ENCODE peak calls at places on chromosomes 11 and 22, in nine cellular contexts. O is bronchial epithelial cell, Z is breast epithelium, G is psoas muscle, E is cardiac muscle cell, H is NB4, K is lower leg skin, L is esophagus squamous epithelium, M is stomach. Y is an unnamed sample.

GRCh38 chr11:62459080-62459479 is 40.2 kb downstream of the SCGB1A1 start:
- DNase-seq in O (no peak), Z (no peak), G (no peak), E (no peak), H (no peak), K (no peak), L (no peak), M (no peak), Y (no peak)

GRCh38 chr22:30249049-30250038 is 2.8 kb upstream of the LIF start:
- DNase-seq in O (no peak), Z (no peak), G (peak), E (no peak), H (no peak), K (no peak), L (no peak), M (no peak), Y (no peak)

GRCh38 chr11:12845739-12846358 is 163.3 kb upstream of the RASSF10 start:
- DNase-seq in O (no peak), Z (no peak), G (peak), E (peak), H (no peak), K (no peak), L (no peak), M (peak), Y (peak)

GRCh38 chr22:50296658-50297490 is 10.6 kb downstream of the PLXNB2 start:
- DNase-seq in O (no peak), Z (no peak), G (no peak), E (no peak), H (no peak), K (no peak), L (no peak), M (no peak), Y (no peak)

GRCh38 chr11:122038543-122038942 is 77.5 kb downstream of the BLID start:
- DNase-seq in O (peak), Z (no peak), G (no peak), E (peak), H (no peak), K (no peak), L (no peak), M (no peak), Y (peak)

GRCh38 chr22:22865311-22866072 is 22.1 kb upstream of the IGLL5 start:
- DNase-seq in O (no peak), Z (no peak), G (no peak), E (no peak), H (no peak), K (no peak), L (no peak), M (no peak), Y (no peak)

GRCh38 chr11:94641167-94641761 is 74.1 kb downstream of the PIWIL4 start:
- DNase-seq in O (no peak), Z (no peak), G (peak), E (no peak), H (no peak), K (no peak), L (no peak), M (no peak), Y (no peak)

GRCh38 chr22:49784630-49784971 is 43.1 kb downstream of the BRD1 start:
- DNase-seq in O (no peak), Z (no peak), G (no peak), E (no peak), H (no peak), K (no peak), L (no peak), M (no peak), Y (no peak)

GRCh38 chr11:75450826-75451783 is 18.1 kb upstream of the KLHL35 start:
- DNase-seq in O (no peak), Z (no peak), G (no peak), E (peak), H (peak), K (no peak), L (no peak), M (no peak), Y (no peak)

GRCh38 chr11:11724994-11725393 is 103.2 kb upstream of the GALNT18 start:
- DNase-seq in O (peak), Z (no peak), G (no peak), E (no peak), H (no peak), K (no peak), L (no peak), M (no peak), Y (no peak)

GRCh38 chr11:78354741-78355705 is 62.6 kb downstream of the GAB2 start:
- DNase-seq in O (no peak), Z (no peak), G (no peak), E (no peak), H (peak), K (no peak), L (no peak), M (no peak), Y (no peak)

GRCh38 chr11:8090756-8091155 is 9.7 kb downstream of the TUB start:
- DNase-seq in O (no peak), Z (peak), G (no peak), E (peak), H (peak), K (no peak), L (no peak), M (no peak), Y (no peak)

GRCh38 chr11:77085652-77086051 is 17.0 kb upstream of the OMP start:
- DNase-seq in O (no peak), Z (peak), G (peak), E (no peak), H (no peak), K (no peak), L (no peak), M (peak), Y (no peak)

GRCh38 chr11:78349614-78350013 is 68.0 kb downstream of the GAB2 start:
- DNase-seq in O (no peak), Z (no peak), G (no peak), E (no peak), H (no peak), K (no peak), L (no peak), M (no peak), Y (no peak)

GRCh38 chr11:21866781-21867180 is 326.1 kb upstream of the ANO5 start:
- DNase-seq in O (no peak), Z (no peak), G (no peak), E (no peak), H (no peak), K (no peak), L (no peak), M (no peak), Y (no peak)

GRCh38 chr22:40037320-40037719 is 42.6 kb downstream of the FAM83F start:
- DNase-seq in O (no peak), Z (peak), G (no peak), E (no peak), H (no peak), K (no peak), L (no peak), M (no peak), Y (no peak)

GRCh38 chr22:50269573-50270301 is 443 bp downstream of the MAPK11 start:
- DNase-seq in O (no peak), Z (no peak), G (no peak), E (peak), H (peak), K (no peak), L (no peak), M (no peak), Y (no peak)

GRCh38 chr11:34363363-34364084 is 5.7 kb upstream of the ABTB2 start:
- DNase-seq in O (no peak), Z (no peak), G (no peak), E (no peak), H (peak), K (no peak), L (no peak), M (no peak), Y (no peak)

GRCh38 chr11:105618343-105618955 is 8.6 kb downstream of the GRIA4 start:
- DNase-seq in O (no peak), Z (no peak), G (no peak), E (no peak), H (no peak), K (no peak), L (no peak), M (no peak), Y (no peak)

GRCh38 chr11:117218133-117218915 is 13.5 kb downstream of the PCSK7 start:
- DNase-seq in O (no peak), Z (peak), G (no peak), E (no peak), H (no peak), K (no peak), L (no peak), M (no peak), Y (no peak)

GRCh38 chr11:8032122-8032521 is 45.0 kb downstream of the EIF3F start:
- DNase-seq in O (no peak), Z (no peak), G (no peak), E (no peak), H (no peak), K (no peak), L (no peak), M (no peak), Y (no peak)

GRCh38 chr22:22877523-22878210 is 9.9 kb upstream of the IGLL5 start:
- DNase-seq in O (peak), Z (no peak), G (no peak), E (no peak), H (peak), K (no peak), L (no peak), M (peak), Y (peak)

GRCh38 chr11:68753300-68753699 is 2.0 kb upstream of the TESMIN start:
- DNase-seq in O (no peak), Z (no peak), G (no peak), E (no peak), H (no peak), K (no peak), L (no peak), M (no peak), Y (no peak)

GRCh38 chr22:21797444-21798221 is 62.0 kb upstream of the YPEL1 start:
- DNase-seq in O (peak), Z (no peak), G (no peak), E (peak), H (no peak), K (no peak), L (no peak), M (no peak), Y (no peak)

DNA sequence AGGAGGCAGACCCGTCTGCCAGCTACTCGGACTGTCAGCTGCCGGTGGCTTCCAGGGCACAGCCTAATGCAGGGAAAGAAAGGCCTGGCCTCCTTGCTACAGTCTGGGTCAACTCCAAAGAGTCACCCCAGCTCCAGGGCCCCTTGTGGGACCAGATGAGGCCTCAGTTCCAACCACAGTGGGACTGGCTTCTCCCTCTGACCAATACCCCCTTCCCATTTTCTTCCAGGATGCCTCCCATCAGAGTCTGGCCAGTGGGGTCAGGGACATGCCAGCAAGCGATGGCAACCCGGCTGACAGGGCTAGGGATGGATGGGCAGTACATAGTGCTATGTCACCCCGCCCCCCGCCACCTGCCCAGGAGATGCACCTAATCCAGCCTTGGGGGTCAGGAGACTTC is 36.6 kb downstream of the RPUSD4 start:
- DNase-seq in O (no peak), Z (no peak), G (no peak), E (no peak), H (no peak), K (no peak), L (no peak), M (no peak), Y (no peak)
- TF ChIP-seq CTCF in O (no peak), Z (no peak), G (no peak), E (no peak), H (no peak), K (no peak), L (no peak), M (no peak), Y (no peak)

GRCh38 chr22:19988331-19988808 is 28.3 kb downstream of the ARVCF start:
- DNase-seq in O (no peak), Z (no peak), G (peak), E (no peak), H (no peak), K (no peak), L (no peak), M (no peak), Y (no peak)
- H3K4me3 ChIP-seq in O (no peak), Z (no peak), G (no peak), E (no peak), H (no peak), K (no peak), L (no peak), M (no peak), Y (no peak)

GRCh38 chr11:67666303-67666645 is 8.1 kb downstream of the ALDH3B2 start:
- DNase-seq in O (no peak), Z (no peak), G (no peak), E (no peak), H (no peak), K (no peak), L (no peak), M (no peak), Y (no peak)

GRCh38 chr11:67668191-67668551 is 6.3 kb downstream of the ALDH3B2 start:
- DNase-seq in O (no peak), Z (no peak), G (no peak), E (no peak), H (no peak), K (no peak), L (no peak), M (peak), Y (no peak)

GRCh38 chr11:67665537-67666302 is 8.7 kb downstream of the ALDH3B2 start:
- DNase-seq in O (no peak), Z (no peak), G (no peak), E (peak), H (no peak), K (no peak), L (no peak), M (peak), Y (no peak)

GRCh38 chr11:67667490-67668190 is 6.8 kb downstream of the ALDH3B2 start:
- DNase-seq in O (no peak), Z (no peak), G (no peak), E (no peak), H (no peak), K (no peak), L (no peak), M (no peak), Y (no peak)

GRCh38 chr11:67666676-67667489 is 7.5 kb downstream of the ALDH3B2 start:
- DNase-seq in O (no peak), Z (no peak), G (no peak), E (no peak), H (no peak), K (no peak), L (no peak), M (no peak), Y (no peak)
- TF ChIP-seq CTCF in O (no peak), Z (no peak), G (no peak), E (no peak), H (no peak), K (no peak), L (no peak), M (no peak), Y (no peak)

GRCh38 chr11:86940122-86940777 is 14.9 kb downstream of the FZD4 start:
- DNase-seq in O (peak), Z (no peak), G (peak), E (peak), H (no peak), K (no peak), L (no peak), M (peak), Y (no peak)

GRCh38 chr11:86938900-86939880 is 16.0 kb downstream of the FZD4 start:
- DNase-seq in O (peak), Z (no peak), G (no peak), E (peak), H (peak), K (no peak), L (no peak), M (no peak), Y (no peak)

GRCh38 chr11:86942212-86942611 is 13.0 kb downstream of the FZD4 start:
- DNase-seq in O (no peak), Z (no peak), G (no peak), E (no peak), H (no peak), K (no peak), L (no peak), M (no peak), Y (no peak)

GRCh38 chr11:86941077-86941870 is 13.9 kb downstream of the FZD4 start:
- DNase-seq in O (no peak), Z (no peak), G (no peak), E (no peak), H (no peak), K (no peak), L (no peak), M (no peak), Y (no peak)

GRCh38 chr11:86941871-86942208 is 13.4 kb downstream of the FZD4 start:
- DNase-seq in O (no peak), Z (no peak), G (no peak), E (no peak), H (no peak), K (no peak), L (no peak), M (peak), Y (no peak)
- H3K4me3 ChIP-seq in O (no peak), Z (no peak), G (no peak), E (no peak), H (no peak), K (no peak), L (no peak), M (no peak), Y (no peak)

GRCh38 chr22:37594237-37594636 is 14.3 kb upstream of the LGALS2 start:
- DNase-seq in O (no peak), Z (no peak), G (no peak), E (no peak), H (no peak), K (no peak), L (no peak), M (no peak), Y (no peak)
- TF ChIP-seq CTCF in O (no peak), Z (no peak), G (no peak), E (no peak), H (no peak), K (no peak), L (no peak), M (no peak), Y (no peak)

DNA sequence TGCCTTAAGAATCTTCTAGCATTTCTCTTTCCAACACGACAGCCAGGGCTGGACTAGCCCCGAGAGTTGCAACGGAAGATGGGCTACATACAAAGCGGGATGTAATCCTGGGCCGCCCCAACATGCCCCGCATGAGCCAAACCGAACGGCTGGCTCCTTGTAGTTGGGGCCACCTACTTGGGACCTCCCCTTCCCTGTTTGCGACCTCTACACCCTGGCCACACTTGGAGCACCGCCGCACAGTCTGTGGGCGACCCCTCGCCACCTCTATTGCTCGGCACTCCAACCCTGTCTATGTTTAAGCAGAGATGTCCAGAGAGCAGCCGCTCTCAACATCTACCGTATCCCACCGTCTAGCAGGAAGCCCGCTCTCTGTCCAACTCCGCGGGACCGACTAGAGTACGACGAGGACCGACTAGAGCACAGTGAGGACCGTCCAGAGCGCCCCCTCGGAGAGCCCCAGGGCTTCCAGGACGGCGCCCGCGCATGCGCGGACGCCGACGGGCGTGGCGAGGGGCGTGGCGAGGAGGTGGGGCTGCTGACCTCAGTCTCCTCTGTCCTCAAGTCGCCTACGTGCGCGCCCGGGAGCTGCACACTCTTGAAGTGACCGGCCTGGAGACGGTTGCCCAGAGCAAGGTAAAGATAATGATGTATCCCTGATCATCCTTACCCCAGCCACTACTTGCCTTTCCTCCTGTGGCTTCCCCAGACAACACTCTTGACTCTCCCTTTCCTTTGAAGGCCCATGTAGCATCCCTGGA is 32.3 kb downstream of the NEAT1 start:
- DNase-seq in O (peak), Z (peak), G (peak), E (peak), H (peak), K (peak), L (no peak), M (peak), Y (no peak)
- H3K4me3 ChIP-seq in O (peak), Z (peak), G (peak), E (peak), H (peak), K (peak), L (peak), M (peak), Y (peak)

DNA sequence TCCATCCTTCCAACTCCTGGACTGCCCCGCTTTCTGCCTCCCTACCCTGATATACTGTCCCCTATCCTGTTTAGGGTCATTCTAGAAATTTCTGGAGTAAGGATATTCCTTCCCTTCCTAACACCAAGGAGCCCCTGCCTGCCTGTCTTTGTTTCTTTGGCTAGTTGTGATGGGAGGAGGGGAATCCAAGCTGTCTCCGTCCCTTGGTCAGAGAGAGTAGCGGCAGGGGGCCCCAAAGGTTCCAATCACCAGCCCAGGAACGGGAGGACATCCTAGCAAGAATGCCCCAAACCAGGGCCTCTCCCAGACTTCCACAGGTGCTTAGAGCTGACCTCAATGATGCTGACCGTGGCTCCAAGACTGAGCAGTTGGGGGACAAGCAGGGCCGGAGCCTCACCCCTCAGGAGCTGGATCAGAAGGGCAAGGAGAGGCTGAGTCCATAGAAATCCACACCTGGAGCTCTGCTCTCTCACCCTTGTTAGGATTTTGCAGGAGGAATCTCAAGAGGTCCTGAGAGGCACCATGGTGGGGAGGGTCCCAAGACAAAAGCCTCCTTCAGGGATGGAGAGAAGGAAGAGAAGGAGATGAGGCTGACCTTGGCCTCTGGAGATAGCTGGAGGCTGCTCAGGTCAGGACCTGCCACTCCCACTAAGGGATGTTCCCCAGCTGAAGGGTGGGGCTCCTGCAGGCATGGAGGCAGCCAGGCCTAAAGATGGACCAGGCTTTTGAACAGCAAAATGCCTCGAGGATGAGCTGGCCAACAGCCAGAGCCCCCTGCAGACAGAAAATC is 13.6 kb downstream of the SLC22A12 start:
- DNase-seq in O (no peak), Z (no peak), G (no peak), E (no peak), H (no peak), K (no peak), L (no peak), M (no peak), Y (no peak)
- TF ChIP-seq CTCF in O (no peak), Z (no peak), G (no peak), E (no peak), H (no peak), K (no peak), L (no peak), M (no peak), Y (no peak)

DNA sequence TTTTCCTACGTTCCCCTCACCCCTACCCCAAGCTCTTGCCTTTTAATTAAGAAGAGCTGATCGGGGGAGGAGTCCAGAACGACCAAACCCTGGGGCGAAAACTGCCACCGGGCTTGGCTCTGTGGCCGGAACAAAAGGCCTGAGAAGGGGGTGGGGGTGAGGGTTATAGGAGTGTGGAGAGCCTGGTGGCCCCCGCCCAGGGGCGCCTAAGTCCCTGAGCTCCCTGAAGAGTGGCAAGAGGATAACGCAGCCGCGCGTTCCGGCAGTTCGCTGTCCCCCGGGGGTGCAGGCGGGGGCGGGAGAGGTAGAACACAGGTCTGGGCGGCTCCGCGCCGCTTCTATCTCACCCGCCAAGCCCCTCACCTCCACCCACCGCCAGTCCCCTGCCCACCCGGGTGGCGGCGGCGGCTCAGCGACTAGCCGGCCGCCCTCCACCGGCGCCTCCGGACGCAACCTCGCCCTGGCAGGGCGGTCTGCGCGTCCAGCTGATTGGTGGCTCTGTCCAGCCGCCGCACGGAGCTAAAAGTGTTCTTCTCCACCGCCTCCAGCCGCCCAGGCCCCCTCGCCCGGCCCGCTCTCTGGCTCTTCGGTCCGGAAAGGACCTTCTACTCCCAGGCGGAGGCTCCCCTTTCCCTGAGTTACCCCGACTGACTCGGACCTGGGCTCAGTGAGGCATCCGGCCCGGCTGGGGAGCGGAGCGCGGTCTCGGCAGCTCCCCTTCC is 18.8 kb upstream of the BDNF start:
- DNase-seq in O (no peak), Z (no peak), G (no peak), E (peak), H (no peak), K (no peak), L (no peak), M (no peak), Y (no peak)
- H3K4me3 ChIP-seq in O (peak), Z (peak), G (peak), E (peak), H (no peak), K (no peak), L (no peak), M (peak), Y (peak)